ENCODE peak calls at places on chromosomes 2 and 18, in four cellular contexts. One of them, this sample, is unnamed.

GRCh38 chr2:162007447-162008040 is 66.5 kb downstream of the DPP4 start:
- DNase-seq in K562: no peak
- DNase-seq in A549: no peak
- DNase-seq in HepG2: no peak
- DNase-seq in this sample: no peak

GRCh38 chr2:127418300-127419111 is at the start of gene PROC:
- DNase-seq in HepG2: peak
- DNase-seq in K562: no peak
- DNase-seq in A549: no peak
- DNase-seq in this sample: no peak

GRCh38 chr2:80151651-80152050 is 152.9 kb downstream of the LRRTM1 start:
- DNase-seq in K562: no peak
- DNase-seq in A549: no peak
- DNase-seq in HepG2: no peak
- DNase-seq in this sample: no peak

GRCh38 chr2:176246324-176246723 is 22.9 kb upstream of the MTX2 start:
- DNase-seq in A549: no peak
- DNase-seq in K562: no peak
- DNase-seq in HepG2: no peak
- DNase-seq in this sample: no peak

GRCh38 chr18:23020555-23021294 is 87.6 kb downstream of the RBBP8 start:
- DNase-seq in A549: no peak
- DNase-seq in K562: no peak
- DNase-seq in HepG2: no peak
- DNase-seq in this sample: no peak

GRCh38 chr2:126359494-126359893 is 296.5 kb upstream of the GYPC start:
- DNase-seq in A549: peak
- DNase-seq in K562: no peak
- DNase-seq in HepG2: no peak
- DNase-seq in this sample: no peak

GRCh38 chr2:110679337-110679707 is 1.5 kb upstream of the BUB1 start:
- DNase-seq in HepG2: no peak
- DNase-seq in A549: no peak
- DNase-seq in K562: peak
- DNase-seq in this sample: no peak

GRCh38 chr2:102010767-102011351 is 19.1 kb downstream of the IL1R2 start:
- DNase-seq in HepG2: no peak
- DNase-seq in K562: no peak
- DNase-seq in A549: no peak
- DNase-seq in this sample: no peak

GRCh38 chr2:43312751-43313641 is 86.6 kb upstream of the ZFP36L2 start:
- DNase-seq in HepG2: no peak
- DNase-seq in K562: no peak
- DNase-seq in A549: no peak
- DNase-seq in this sample: no peak

GRCh38 chr2:7145707-7146106 is 228.5 kb downstream of the RNF144A start:
- DNase-seq in HepG2: no peak
- DNase-seq in A549: no peak
- DNase-seq in K562: no peak
- DNase-seq in this sample: no peak

DNA sequence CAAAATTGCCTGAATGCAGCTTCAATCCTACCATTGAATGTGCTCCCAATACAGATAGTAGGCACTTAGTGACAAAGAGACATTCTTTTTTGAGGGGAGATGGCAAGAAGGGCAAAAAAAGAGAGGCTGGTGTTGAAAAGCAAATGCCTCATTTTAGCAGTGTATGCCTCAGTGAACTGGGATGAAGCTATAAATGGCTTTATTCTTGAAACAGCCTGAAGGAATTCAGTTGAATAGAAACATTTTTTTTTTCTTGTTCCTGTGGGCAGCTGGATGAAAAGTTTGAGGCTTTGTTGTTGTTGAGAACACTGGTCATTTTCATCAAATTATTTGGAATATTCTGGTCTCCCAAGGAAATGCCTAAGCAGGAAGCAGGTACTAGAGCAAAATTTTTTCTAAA is 228.9 kb downstream of the RNF144A start:
- DNase-seq in A549: no peak
- DNase-seq in HepG2: no peak
- DNase-seq in K562: no peak
- DNase-seq in this sample: no peak
- TF ChIP-seq NR3C1 in A549: no peak
- TF ChIP-seq NR3C1 in HepG2: no peak
- TF ChIP-seq NR3C1 in K562: no peak
- TF ChIP-seq NR3C1 in this sample: no peak

GRCh38 chr2:216992056-216992455 is 132.2 kb upstream of the TNP1 start:
- DNase-seq in HepG2: no peak
- DNase-seq in K562: no peak
- DNase-seq in A549: no peak
- DNase-seq in this sample: no peak
- TF ChIP-seq NR3C1 in HepG2: no peak
- TF ChIP-seq NR3C1 in K562: no peak
- TF ChIP-seq NR3C1 in A549: no peak
- TF ChIP-seq NR3C1 in this sample: no peak

GRCh38 chr2:237923507-237924163 is 43.2 kb upstream of the UBE2F start:
- DNase-seq in HepG2: peak
- DNase-seq in A549: peak
- DNase-seq in K562: peak
- DNase-seq in this sample: peak
- TF ChIP-seq NR3C1 in HepG2: no peak
- TF ChIP-seq NR3C1 in A549: no peak
- TF ChIP-seq NR3C1 in K562: no peak
- TF ChIP-seq NR3C1 in this sample: no peak

GRCh38 chr2:38230756-38231155 is 146.3 kb downstream of the ATL2 start:
- DNase-seq in A549: no peak
- DNase-seq in K562: no peak
- DNase-seq in HepG2: no peak
- DNase-seq in this sample: no peak
- TF ChIP-seq NR3C1 in A549: no peak
- TF ChIP-seq NR3C1 in K562: no peak
- TF ChIP-seq NR3C1 in HepG2: no peak
- TF ChIP-seq NR3C1 in this sample: no peak

GRCh38 chr2:64212346-64212745 is 68.1 kb upstream of the PELI1 start:
- DNase-seq in K562: no peak
- DNase-seq in HepG2: no peak
- DNase-seq in A549: peak
- DNase-seq in this sample: no peak

GRCh38 chr2:64212801-64213321 is 68.6 kb upstream of the PELI1 start:
- DNase-seq in A549: no peak
- DNase-seq in HepG2: no peak
- DNase-seq in K562: no peak
- DNase-seq in this sample: no peak

GRCh38 chr2:64217198-64217869 is 73.1 kb upstream of the PELI1 start:
- DNase-seq in A549: no peak
- DNase-seq in K562: no peak
- DNase-seq in HepG2: no peak
- DNase-seq in this sample: no peak

GRCh38 chr2:64213607-64214275 is 69.5 kb upstream of the PELI1 start:
- DNase-seq in K562: no peak
- DNase-seq in A549: no peak
- DNase-seq in HepG2: no peak
- DNase-seq in this sample: no peak

DNA sequence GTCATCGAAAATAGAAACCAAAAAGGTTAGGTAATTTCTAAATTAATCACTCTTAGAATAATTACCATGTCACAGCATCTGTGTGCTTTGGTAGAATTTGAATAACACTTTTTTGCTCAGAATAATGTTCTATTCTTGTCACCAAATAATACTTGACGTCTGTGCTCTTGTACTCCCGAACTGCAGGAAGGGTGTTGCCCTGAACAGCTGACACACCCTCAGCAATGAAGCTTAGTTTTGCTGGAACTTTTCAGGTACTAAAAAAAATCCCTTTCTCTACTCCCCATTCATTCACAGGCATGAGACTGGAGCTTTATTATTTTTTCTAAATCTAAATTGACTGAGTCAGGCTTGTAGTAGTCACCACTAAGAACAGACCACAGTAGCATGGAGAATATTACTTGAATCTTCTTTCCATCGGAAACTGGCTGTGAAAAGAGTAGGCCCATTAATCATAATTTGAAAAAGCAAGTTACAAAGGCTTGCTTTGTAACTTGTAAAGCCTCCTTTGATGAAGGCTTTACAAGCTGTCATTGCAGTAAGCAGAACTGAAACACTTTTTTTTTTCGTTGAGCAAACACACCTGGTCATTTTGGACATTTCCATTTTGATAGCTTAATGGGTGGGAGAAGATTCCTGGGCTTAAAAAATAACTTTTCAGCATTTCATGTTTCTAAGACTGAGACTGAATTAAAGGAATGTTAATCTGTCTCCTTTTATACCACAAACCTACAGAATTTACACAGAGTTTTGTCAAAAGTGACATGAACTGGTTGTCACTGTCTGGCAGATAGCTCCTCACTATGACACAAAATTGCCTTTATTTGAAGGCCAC is 70.3 kb upstream of the PELI1 start:
- DNase-seq in K562: no peak
- DNase-seq in A549: no peak
- DNase-seq in HepG2: no peak
- DNase-seq in this sample: no peak
- TF ChIP-seq NR3C1 in K562: no peak
- TF ChIP-seq NR3C1 in A549: no peak
- TF ChIP-seq NR3C1 in HepG2: no peak
- TF ChIP-seq NR3C1 in this sample: no peak

DNA sequence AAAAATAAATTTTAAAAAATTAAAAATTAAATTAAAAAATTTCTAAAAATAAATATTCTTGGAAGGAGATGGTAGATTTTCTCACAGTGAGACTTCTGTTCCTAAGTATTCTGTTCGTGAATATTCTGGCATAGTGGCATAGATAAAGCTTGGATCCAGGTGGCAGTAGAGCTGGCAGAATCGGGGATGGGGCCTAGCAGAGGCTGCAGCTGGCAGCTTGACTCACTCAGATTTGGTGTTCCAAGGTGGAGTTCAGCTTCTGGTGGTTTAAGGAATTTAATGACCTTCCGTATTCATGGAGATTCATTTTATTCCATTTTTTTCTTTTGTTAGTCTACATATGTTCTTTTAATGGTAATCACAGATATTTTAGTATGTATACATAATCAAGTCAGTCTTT is 19.9 kb downstream of the ARMC9 start:
- DNase-seq in K562: no peak
- DNase-seq in HepG2: no peak
- DNase-seq in A549: no peak
- DNase-seq in this sample: no peak
- TF ChIP-seq NR3C1 in K562: no peak
- TF ChIP-seq NR3C1 in HepG2: no peak
- TF ChIP-seq NR3C1 in A549: no peak
- TF ChIP-seq NR3C1 in this sample: no peak

GRCh38 chr18:42306208-42306980 is 351.4 kb downstream of the PIK3C3 start:
- DNase-seq in K562: no peak
- DNase-seq in HepG2: no peak
- DNase-seq in A549: no peak
- DNase-seq in this sample: no peak
- TF ChIP-seq NR3C1 in K562: no peak
- TF ChIP-seq NR3C1 in HepG2: no peak
- TF ChIP-seq NR3C1 in A549: no peak
- TF ChIP-seq NR3C1 in this sample: no peak

GRCh38 chr2:24827321-24828261 is 34.4 kb downstream of the CENPO start:
- DNase-seq in A549: peak
- DNase-seq in HepG2: peak
- DNase-seq in K562: peak
- DNase-seq in this sample: peak
- TF ChIP-seq NR3C1 in A549: no peak
- TF ChIP-seq NR3C1 in HepG2: no peak
- TF ChIP-seq NR3C1 in K562: no peak
- TF ChIP-seq NR3C1 in this sample: no peak

GRCh38 chr2:100417745-100418090 is 250 bp upstream of the CHST10 start:
- DNase-seq in K562: no peak
- DNase-seq in HepG2: no peak
- DNase-seq in A549: no peak
- DNase-seq in this sample: no peak

GRCh38 chr2:100416397-100416938 is 1.0 kb downstream of the CHST10 start:
- DNase-seq in HepG2: no peak
- DNase-seq in K562: no peak
- DNase-seq in A549: no peak
- DNase-seq in this sample: no peak

GRCh38 chr2:100413586-100413985 is 3.9 kb downstream of the CHST10 start:
- DNase-seq in HepG2: no peak
- DNase-seq in K562: no peak
- DNase-seq in A549: no peak
- DNase-seq in this sample: no peak

GRCh38 chr2:100418563-100418962 is 1.1 kb upstream of the CHST10 start:
- DNase-seq in K562: no peak
- DNase-seq in A549: peak
- DNase-seq in HepG2: peak
- DNase-seq in this sample: no peak

DNA sequence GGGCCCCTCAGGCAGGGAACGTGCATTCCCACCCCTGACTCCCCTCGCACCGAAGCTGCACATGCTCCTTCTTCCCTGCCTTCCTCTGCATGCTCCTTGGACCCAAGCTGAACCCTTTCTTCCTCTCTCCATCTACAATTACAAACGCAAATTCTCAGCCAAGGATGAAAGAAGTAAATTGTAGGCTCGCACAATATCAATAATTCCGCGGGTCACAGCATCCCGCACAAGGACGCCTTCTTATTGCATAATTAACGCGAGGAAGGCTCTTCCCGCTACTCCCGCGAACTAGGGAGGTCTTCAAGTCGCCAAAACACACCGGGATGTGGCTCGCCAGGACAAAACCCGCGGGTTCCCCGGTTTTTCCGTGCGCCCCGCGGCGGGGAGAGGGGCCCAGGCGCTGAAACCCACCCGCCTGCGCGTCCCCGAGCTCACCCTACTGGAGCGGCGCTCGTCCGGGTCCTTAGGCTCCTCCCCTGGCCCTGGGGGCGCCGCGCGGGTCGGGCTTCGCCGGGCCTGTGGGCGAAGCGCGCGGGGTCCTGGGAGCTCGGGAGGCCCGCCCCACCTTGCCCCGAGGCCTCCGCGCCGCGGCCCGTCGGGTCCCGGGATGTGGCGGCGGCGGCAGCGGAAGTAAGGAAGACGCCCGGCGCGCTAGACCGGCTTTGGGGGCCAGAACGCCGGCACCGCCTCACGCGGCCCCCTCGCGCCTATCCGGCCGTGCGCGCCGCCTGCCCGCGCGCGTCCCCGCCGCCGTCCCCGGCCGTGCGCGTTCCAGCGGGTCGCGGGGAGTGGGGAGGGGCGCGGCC is at the start of gene CHST10:
- DNase-seq in HepG2: peak
- DNase-seq in K562: peak
- DNase-seq in A549: peak
- DNase-seq in this sample: peak
- TF ChIP-seq NR3C1 in HepG2: no peak
- TF ChIP-seq NR3C1 in K562: no peak
- TF ChIP-seq NR3C1 in A549: no peak
- TF ChIP-seq NR3C1 in this sample: no peak

GRCh38 chr2:120856421-120856862 is 120.8 kb downstream of the GLI2 start:
- DNase-seq in K562: peak
- DNase-seq in HepG2: no peak
- DNase-seq in A549: peak
- DNase-seq in this sample: peak
- TF ChIP-seq NR3C1 in K562: no peak
- TF ChIP-seq NR3C1 in HepG2: no peak
- TF ChIP-seq NR3C1 in A549: no peak
- TF ChIP-seq NR3C1 in this sample: no peak